ENCODE peak calls at places on chromosomes 3 and 15, in seven cellular contexts. S is T-helper 17 cell; K is HCT116; Y is left colon; U is left cardiac atrium; O is activated CD8-positive, alpha-beta memory T cell treated with anti-CD3 and anti-CD28 coated beads, Interleukin-2, amount 10 ng/mL, durations not matched to agents 7 days and 5 days; W is naive B cell. L is an unnamed sample.

GRCh38 chr3:125107861-125108567 is 52.2 kb upstream of the HEG1 start:
- ATAC-seq in S (no peak), K (no peak), Y (no peak), U (no peak), O (no peak), W (no peak), L (peak)

GRCh38 chr15:49946681-49947080 is 172.4 kb downstream of the ATP8B4 start:
- ATAC-seq in S (no peak), K (no peak), Y (no peak), U (no peak), O (no peak), W (no peak), L (no peak)

GRCh38 chr3:161197855-161198836 is 23.0 kb upstream of the NMD3 start:
- ATAC-seq in S (no peak), K (no peak), Y (no peak), U (no peak), O (no peak), W (no peak), L (no peak)

GRCh38 chr3:10744098-10744465 is 71.9 kb upstream of the SLC6A11 start:
- ATAC-seq in S (no peak), K (peak), Y (peak), U (no peak), O (peak), W (no peak), L (peak)

GRCh38 chr3:46962990-46963389 is 13.6 kb downstream of the CCDC12 start:
- ATAC-seq in S (no peak), K (no peak), Y (no peak), U (no peak), O (no peak), W (no peak), L (no peak)

GRCh38 chr3:183153210-183153950 is 9.2 kb downstream of the LAMP3 start:
- ATAC-seq in S (no peak), K (no peak), Y (no peak), U (no peak), O (no peak), W (no peak), L (no peak)

GRCh38 chr3:140152851-140153640 is 218.1 kb downstream of the CLSTN2 start:
- ATAC-seq in S (no peak), K (no peak), Y (no peak), U (peak), O (no peak), W (no peak), L (no peak)

GRCh38 chr3:111924283-111924682 is 54.5 kb upstream of the ABHD10 start:
- ATAC-seq in S (no peak), K (no peak), Y (peak), U (peak), O (no peak), W (no peak), L (peak)

GRCh38 chr15:61908241-61908640 is 152.0 kb downstream of the VPS13C start:
- ATAC-seq in S (no peak), K (no peak), Y (no peak), U (no peak), O (no peak), W (no peak), L (no peak)

GRCh38 chr3:138118863-138119766 is 3.7 kb upstream of the DZIP1L start:
- ATAC-seq in S (peak), K (peak), Y (peak), U (peak), O (peak), W (peak), L (peak)

GRCh38 chr3:128410669-128411573 is 55.8 kb downstream of the DNAJB8 start:
- ATAC-seq in S (no peak), K (no peak), Y (no peak), U (no peak), O (no peak), W (no peak), L (no peak)

GRCh38 chr3:5095879-5096278 is 26.2 kb upstream of the ARL8B start:
- ATAC-seq in S (no peak), K (no peak), Y (no peak), U (peak), O (peak), W (peak), L (no peak)

GRCh38 chr3:155398046-155398445 is 104.6 kb upstream of the STRIT1 start:
- ATAC-seq in S (no peak), K (no peak), Y (no peak), U (no peak), O (no peak), W (no peak), L (no peak)

GRCh38 chr3:72229952-72230351 is 445.0 kb upstream of the PROK2 start:
- ATAC-seq in S (no peak), K (no peak), Y (peak), U (no peak), O (no peak), W (no peak), L (no peak)

GRCh38 chr3:110629917-110630316 is 441.7 kb upstream of the NECTIN3 start:
- ATAC-seq in S (no peak), K (no peak), Y (no peak), U (no peak), O (no peak), W (no peak), L (no peak)

GRCh38 chr3:35857004-35857403 is 217.7 kb downstream of the ARPP21 start:
- ATAC-seq in S (no peak), K (no peak), Y (no peak), U (no peak), O (no peak), W (peak), L (no peak)

GRCh38 chr15:95325763-95326688 is 1004.5 kb upstream of the NR2F2 start:
- ATAC-seq in S (no peak), K (no peak), Y (no peak), U (peak), O (no peak), W (no peak), L (no peak)

GRCh38 chr15:68187559-68187958 is 17.6 kb downstream of the CALML4 start:
- ATAC-seq in S (no peak), K (no peak), Y (peak), U (peak), O (no peak), W (no peak), L (peak)

GRCh38 chr15:99451484-99451883 is 114.3 kb upstream of the MEF2A start:
- ATAC-seq in S (no peak), K (no peak), Y (no peak), U (no peak), O (no peak), W (no peak), L (no peak)

GRCh38 chr15:80052597-80053304 is 6.7 kb upstream of the ZFAND6 start:
- ATAC-seq in S (no peak), K (no peak), Y (no peak), U (no peak), O (no peak), W (peak), L (no peak)

GRCh38 chr3:138334608-138335007 is 5.0 kb upstream of the NME9 start:
- ATAC-seq in S (no peak), K (no peak), Y (no peak), U (no peak), O (no peak), W (no peak), L (no peak)

GRCh38 chr3:122184591-122184929 is 1.1 kb downstream of the CASR start:
- ATAC-seq in S (no peak), K (no peak), Y (no peak), U (no peak), O (no peak), W (no peak), L (no peak)

GRCh38 chr15:96064351-96064756 is 266.1 kb upstream of the NR2F2 start:
- ATAC-seq in S (no peak), K (no peak), Y (no peak), U (peak), O (no peak), W (no peak), L (no peak)

GRCh38 chr3:138578961-138579574 is 15.0 kb downstream of the CEP70 start:
- ATAC-seq in S (no peak), K (no peak), Y (no peak), U (no peak), O (no peak), W (peak), L (no peak)

GRCh38 chr3:63998852-63999754 is 24.2 kb downstream of the PSMD6 start:
- ATAC-seq in S (no peak), K (no peak), Y (no peak), U (peak), O (no peak), W (no peak), L (no peak)

GRCh38 chr3:34012102-34012461 is 213.7 kb downstream of the PDCD6IP start:
- ATAC-seq in S (no peak), K (peak), Y (peak), U (peak), O (no peak), W (no peak), L (peak)

GRCh38 chr3:106814231-106814630 is 563.0 kb upstream of the CCDC54 start:
- ATAC-seq in S (no peak), K (no peak), Y (no peak), U (peak), O (no peak), W (no peak), L (no peak)

GRCh38 chr3:143951351-143951971 is 20.2 kb upstream of the DIPK2A start:
- ATAC-seq in S (peak), K (peak), Y (no peak), U (no peak), O (peak), W (peak), L (no peak)

GRCh38 chr3:21140785-21141184 is 610.2 kb downstream of the ZNF385D start:
- ATAC-seq in S (no peak), K (no peak), Y (no peak), U (no peak), O (no peak), W (no peak), L (no peak)